ENCODE peak calls at places on chromosomes 7 and 10, in four cellular contexts. N, P, X and D are unnamed samples.
A peak's percentile ranks its signal among the peaks of the same experiment; 100 is the strongest.

GRCh38 chr10:43818687-43819086 is 170.0 kb upstream of the ZNF32 start:
- DNase-seq in P (no peak), X (no peak), N (no peak), D (no peak)

GRCh38 chr7:659996-660395 is 66.5 kb upstream of the DNAAF5 start:
- DNase-seq in X (no peak), P (no peak), N (no peak), D (no peak)

GRCh38 chr10:125048101-125048864 is 106.4 kb downstream of the ZRANB1 start:
- DNase-seq in P (peak; percentile 53), N (peak; percentile 92), X (peak; percentile 95), D (peak; percentile 62)

GRCh38 chr7:20561466-20561865 is 54.0 kb upstream of the ABCB5 start:
- DNase-seq in X (peak; percentile 9), P (no peak), N (no peak), D (no peak)

GRCh38 chr7:8418627-8419245 is 14.7 kb upstream of the NXPH1 start:
- DNase-seq in N (no peak), X (peak; percentile 50), P (peak; percentile 66), D (no peak)

GRCh38 chr7:43767311-43767710 is 8.8 kb downstream of the BLVRA start:
- DNase-seq in X (no peak), P (no peak), N (no peak), D (no peak)

GRCh38 chr7:73721237-73721848 is 1.9 kb upstream of the STX1A start:
- DNase-seq in P (no peak), N (peak; percentile 80), X (no peak), D (no peak)

GRCh38 chr10:61464461-61465215 is 11.5 kb upstream of the TMEM26 start:
- DNase-seq in X (no peak), P (no peak), N (no peak), D (no peak)

GRCh38 chr7:93992423-93993110 is 11.6 kb downstream of the BET1 start:
- DNase-seq in X (no peak), P (peak; percentile 19), N (no peak), D (no peak)

GRCh38 chr7:126659124-126659523 is 593.6 kb downstream of the GRM8 start:
- DNase-seq in P (no peak), N (no peak), X (no peak), D (peak; percentile 69)

GRCh38 chr7:52147240-52147639 is 830.6 kb upstream of the COBL start:
- DNase-seq in N (no peak), X (no peak), P (no peak), D (no peak)

GRCh38 chr7:125563964-125564529 is 634.4 kb upstream of the POT1 start:
- DNase-seq in X (peak; percentile 6), P (no peak), N (peak; percentile 15), D (no peak)

GRCh38 chr7:52620849-52621248 is 414.6 kb upstream of the POM121L12 start:
- DNase-seq in P (no peak), X (no peak), N (no peak), D (no peak)

GRCh38 chr7:155947051-155947450 is 134.8 kb upstream of the SHH start:
- DNase-seq in X (no peak), P (no peak), N (no peak), D (no peak)

GRCh38 chr7:151895008-151895661 is 18.2 kb upstream of the PRKAG2 start:
- DNase-seq in X (no peak), P (no peak), N (no peak), D (no peak)

GRCh38 chr10:129877773-129878371 is 86.2 kb downstream of the EBF3 start:
- DNase-seq in P (no peak), N (no peak), X (peak; percentile 62), D (no peak)

GRCh38 chr10:76784076-76784475 is 853.5 kb downstream of the KCNMA1 start:
- DNase-seq in N (no peak), X (no peak), P (no peak), D (no peak)

GRCh38 chr7:22561356-22561755 is 61.4 kb upstream of the STEAP1B start:
- DNase-seq in N (peak; percentile 87), P (no peak), X (peak; percentile 71), D (no peak)

GRCh38 chr10:8444630-8445029 is 390.1 kb downstream of the GATA3 start:
- DNase-seq in X (peak; percentile 57), N (no peak), P (no peak), D (peak; percentile 15)

GRCh38 chr10:33398796-33399195 is 64.3 kb upstream of the NRP1 start:
- DNase-seq in X (no peak), N (no peak), P (no peak), D (no peak)

GRCh38 chr10:6843477-6843876 is 263.4 kb upstream of the PRKCQ start:
- DNase-seq in X (no peak), N (no peak), P (peak; percentile 65), D (no peak)

GRCh38 chr10:103622286-103622685 is 128.8 kb downstream of the NEURL1 start:
- DNase-seq in P (no peak), X (no peak), N (no peak), D (no peak)

GRCh38 chr10:22712246-22712958 is 2.0 kb downstream of the PIP4K2A start:
- DNase-seq in P (no peak), N (no peak), X (no peak), D (no peak)

GRCh38 chr7:98283127-98283886 is 1.8 kb downstream of the BRI3 start:
- DNase-seq in N (peak; percentile 67), X (no peak), P (no peak), D (no peak)

GRCh38 chr10:96655577-96656213 is 64.6 kb downstream of the PIK3AP1 start:
- DNase-seq in X (no peak), P (no peak), N (no peak), D (no peak)

GRCh38 chr10:61882621-61883375 is 18.7 kb upstream of the ARID5B start:
- DNase-seq in N (no peak), X (no peak), P (no peak), D (no peak)

GRCh38 chr7:23469150-23469960 is 936 bp downstream of the IGF2BP3 start:
- DNase-seq in N (no peak), X (no peak), P (no peak), D (peak; percentile 74)

GRCh38 chr10:99525897-99526296 is 6.8 kb upstream of the NKX2-3 start:
- DNase-seq in N (no peak), P (no peak), X (no peak), D (no peak)

GRCh38 chr7:150803161-150803860 is 2.7 kb downstream of the TMEM176A start:
- DNase-seq in N (no peak), X (no peak), P (no peak), D (no peak)

GRCh38 chr10:130561681-130562080 is 425.5 kb downstream of the GLRX3 start:
- DNase-seq in N (no peak), P (no peak), X (no peak), D (no peak)

GRCh38 chr10:124179308-124180043 is 86.1 kb upstream of the CHST15 start:
- DNase-seq in N (no peak), X (no peak), P (no peak), D (no peak)

GRCh38 chr7:26863504-26864308 is 684 bp downstream of the SKAP2 start:
- DNase-seq in X (no peak), N (no peak), P (peak; percentile 38), D (peak; percentile 32)

GRCh38 chr7:25854608-25855497 is 297.1 kb upstream of the NFE2L3 start:
- DNase-seq in X (peak; percentile 81), P (peak; percentile 70), N (no peak), D (no peak)

GRCh38 chr10:31953080-31953479 is 24.4 kb upstream of the ARHGAP12 start:
- DNase-seq in N (no peak), P (no peak), X (no peak), D (no peak)

GRCh38 chr7:29623976-29624375 is 60.3 kb downstream of the PRR15 start:
- DNase-seq in X (no peak), N (no peak), P (no peak), D (no peak)

GRCh38 chr7:114148779-114149178 is 230.0 kb upstream of the PPP1R3A start:
- DNase-seq in N (no peak), X (no peak), P (no peak), D (no peak)